ENCODE peak calls at places on chromosome 4, in four cellular contexts. N, T, K and U are unnamed samples.

GRCh38 chr4:72243641-72244040 is 211.8 kb downstream of the NPFFR2 start:
- DNase-seq in N (no peak), T (no peak), K (no peak), U (no peak)

GRCh38 chr4:76515975-76516853 is 81.2 kb downstream of the SHROOM3 start:
- DNase-seq in N (no peak), T (no peak), K (no peak), U (no peak)

GRCh38 chr4:24434193-24434728 is 150.1 kb downstream of the DHX15 start:
- DNase-seq in N (no peak), T (no peak), K (no peak), U (no peak)

GRCh38 chr4:144501231-144501780 is 144.7 kb upstream of the HHIP start:
- DNase-seq in N (no peak), T (no peak), K (no peak), U (no peak)

GRCh38 chr4:61462451-61463326 is 262.6 kb downstream of the ADGRL3 start:
- DNase-seq in N (no peak), T (peak), K (no peak), U (no peak)

GRCh38 chr4:150389896-150390530 is 191.9 kb upstream of the MAB21L2 start:
- DNase-seq in N (no peak), T (peak), K (no peak), U (no peak)

GRCh38 chr4:113502476-113502875 is 259.1 kb downstream of the CAMK2D start:
- DNase-seq in N (no peak), T (peak), K (no peak), U (peak)

GRCh38 chr4:52837716-52838558 is 24.2 kb upstream of the RASL11B start:
- DNase-seq in N (no peak), T (peak), K (no peak), U (peak)

GRCh38 chr4:137896221-137896737 is 345.9 kb downstream of the SLC7A11 start:
- DNase-seq in N (no peak), T (peak), K (no peak), U (no peak)

GRCh38 chr4:11496313-11496956 is 67.7 kb upstream of the HS3ST1 start:
- DNase-seq in N (no peak), T (no peak), K (no peak), U (peak)

GRCh38 chr4:102869569-102870227 is 906 bp downstream of the CISD2 start:
- DNase-seq in N (peak), T (no peak), K (no peak), U (no peak)

GRCh38 chr4:142265536-142265935 is 580.6 kb downstream of the INPP4B start:
- DNase-seq in N (no peak), T (peak), K (no peak), U (no peak)

GRCh38 chr4:171981185-171981584 is 168.0 kb downstream of the GALNTL6 start:
- DNase-seq in N (no peak), T (no peak), K (no peak), U (no peak)

GRCh38 chr4:73698217-73698616 is 42.2 kb upstream of the CXCL8 start:
- DNase-seq in N (no peak), T (peak), K (no peak), U (no peak)

GRCh38 chr4:79174855-79175254 is 151.0 kb downstream of the NAA11 start:
- DNase-seq in N (no peak), T (no peak), K (no peak), U (no peak)

GRCh38 chr4:106266201-106266600 is 49.8 kb downstream of the TBCK start:
- DNase-seq in N (no peak), T (peak), K (no peak), U (no peak)

GRCh38 chr4:73731968-73732610 is 8.3 kb upstream of the CXCL8 start:
- DNase-seq in N (no peak), T (no peak), K (no peak), U (no peak)

GRCh38 chr4:1623821-1624518 is 60.1 kb downstream of the FAM53A start:
- DNase-seq in N (no peak), T (no peak), K (no peak), U (no peak)

GRCh38 chr4:69497886-69498395 is 2.2 kb upstream of the UGT2B4 start:
- DNase-seq in N (no peak), T (no peak), K (no peak), U (no peak)

GRCh38 chr4:823093-823760 is 2.7 kb downstream of the CPLX1 start:
- DNase-seq in N (no peak), T (no peak), K (no peak), U (no peak)

GRCh38 chr4:121726642-121727268 is 30.0 kb upstream of the ANXA5 start:
- DNase-seq in N (peak), T (peak), K (no peak), U (no peak)

GRCh38 chr4:3096207-3096606 is 21.7 kb downstream of the HTT start:
- DNase-seq in N (no peak), T (no peak), K (no peak), U (no peak)

GRCh38 chr4:73867783-73868182 is 1.4 kb upstream of the CXCL1 start:
- DNase-seq in N (peak), T (no peak), K (no peak), U (peak)

GRCh38 chr4:25085621-25086020 is 54.9 kb upstream of the LGI2 start:
- DNase-seq in N (peak), T (no peak), K (no peak), U (no peak)

GRCh38 chr4:101366331-101366730 is 19.0 kb upstream of the PPP3CA start:
- DNase-seq in N (no peak), T (peak), K (no peak), U (no peak)

GRCh38 chr4:83189631-83190136 is 75.2 kb upstream of the PLAC8 start:
- DNase-seq in N (no peak), T (no peak), K (no peak), U (no peak)

DNA sequence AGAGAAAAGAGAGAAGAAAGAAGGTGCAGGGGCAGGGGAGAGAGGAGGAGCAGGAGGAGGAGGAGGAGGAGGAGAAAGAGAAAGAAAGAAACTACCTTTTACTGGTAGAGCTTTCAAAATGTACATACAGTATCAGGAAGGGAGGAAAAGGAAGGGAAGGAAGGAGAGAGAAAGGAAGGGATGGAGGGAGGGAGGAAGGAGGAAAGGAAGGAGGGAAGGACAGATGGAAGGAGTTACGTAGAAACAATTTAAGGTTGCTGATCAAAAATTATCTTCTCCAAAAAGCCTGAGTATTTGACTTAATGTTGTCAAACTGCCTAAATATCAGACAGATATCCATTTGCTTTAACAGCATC is 13.4 kb downstream of the TBC1D9 start:
- DNase-seq in N (no peak), T (no peak), K (no peak), U (no peak)
- H3K4me3 ChIP-seq in N (no peak), T (no peak), K (no peak), U (no peak)

GRCh38 chr4:175280153-175280552 is 362.0 kb downstream of the ADAM29 start:
- DNase-seq in N (no peak), T (no peak), K (no peak), U (no peak)

GRCh38 chr4:175281894-175282293 is 363.7 kb downstream of the ADAM29 start:
- DNase-seq in N (no peak), T (no peak), K (no peak), U (no peak)

GRCh38 chr4:175277816-175278215 is 359.7 kb downstream of the ADAM29 start:
- DNase-seq in N (no peak), T (no peak), K (no peak), U (no peak)

DNA sequence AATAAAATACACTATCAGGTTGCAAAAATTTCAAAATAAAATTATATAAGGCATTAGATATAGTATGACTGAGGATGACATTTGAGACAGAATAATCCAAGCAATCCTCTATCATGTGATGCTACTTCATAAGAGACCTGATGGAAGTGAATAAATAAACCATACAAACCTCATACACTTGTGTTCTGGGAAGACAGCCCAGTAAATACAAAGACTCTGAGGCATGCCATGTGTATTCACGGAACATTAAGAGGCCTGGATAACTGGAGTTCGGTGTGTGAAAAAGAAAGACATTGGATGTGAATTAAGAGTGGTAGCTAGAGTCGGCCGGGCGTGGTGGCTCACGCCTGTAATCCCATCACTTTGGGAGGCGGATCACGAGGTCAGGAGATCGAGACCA is 364.2 kb downstream of the ADAM29 start:
- DNase-seq in N (no peak), T (no peak), K (no peak), U (no peak)
- H3K4me3 ChIP-seq in N (no peak), T (no peak), K (no peak), U (no peak)

DNA sequence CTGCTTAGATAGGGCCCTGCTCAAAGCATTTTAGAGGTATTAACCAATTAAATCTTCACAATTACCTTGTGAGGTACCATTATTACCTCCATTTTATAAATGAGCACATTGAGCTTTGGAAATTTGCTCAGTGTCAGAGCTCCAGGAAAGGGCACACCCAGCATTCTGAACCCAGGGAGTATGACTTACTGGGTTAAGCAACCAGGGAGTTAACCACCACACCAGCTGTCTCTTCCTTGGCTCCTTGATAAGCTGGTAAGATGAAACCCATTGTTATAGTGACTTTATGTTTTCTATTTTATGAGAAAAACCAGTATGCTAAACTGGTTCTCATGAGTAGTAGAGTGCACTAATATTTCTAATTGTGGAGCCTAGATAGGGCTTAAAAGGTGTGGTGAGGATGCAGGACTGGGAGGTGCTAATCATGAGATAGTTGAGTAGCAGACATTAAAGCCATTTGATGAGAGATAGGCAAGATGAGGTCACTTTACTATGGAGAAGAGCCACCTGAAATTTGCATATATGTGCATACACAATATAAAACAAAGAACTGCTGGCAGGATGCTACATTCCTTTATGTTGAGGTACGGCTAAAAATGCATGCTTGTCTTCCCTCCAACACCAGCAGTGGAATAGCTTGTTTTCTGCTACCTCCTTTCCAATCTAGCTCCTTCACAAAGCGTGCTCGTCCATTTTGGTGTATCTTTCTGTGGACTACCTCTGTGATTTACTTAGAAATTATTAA is 556.1 kb downstream of the SPRY1 start:
- DNase-seq in N (no peak), T (peak), K (no peak), U (no peak)
- H3K4me3 ChIP-seq in N (no peak), T (no peak), K (no peak), U (no peak)

GRCh38 chr4:153407906-153408305 is 58.3 kb upstream of the TMEM131L start:
- DNase-seq in N (no peak), T (no peak), K (no peak), U (no peak)
- H3K4me3 ChIP-seq in N (no peak), T (no peak), K (no peak), U (no peak)

GRCh38 chr4:57119054-57119651 is 9.0 kb upstream of the IGFBP7 start:
- DNase-seq in N (peak), T (peak), K (peak), U (no peak)
- H3K4me3 ChIP-seq in N (no peak), T (no peak), K (no peak), U (peak)

DNA sequence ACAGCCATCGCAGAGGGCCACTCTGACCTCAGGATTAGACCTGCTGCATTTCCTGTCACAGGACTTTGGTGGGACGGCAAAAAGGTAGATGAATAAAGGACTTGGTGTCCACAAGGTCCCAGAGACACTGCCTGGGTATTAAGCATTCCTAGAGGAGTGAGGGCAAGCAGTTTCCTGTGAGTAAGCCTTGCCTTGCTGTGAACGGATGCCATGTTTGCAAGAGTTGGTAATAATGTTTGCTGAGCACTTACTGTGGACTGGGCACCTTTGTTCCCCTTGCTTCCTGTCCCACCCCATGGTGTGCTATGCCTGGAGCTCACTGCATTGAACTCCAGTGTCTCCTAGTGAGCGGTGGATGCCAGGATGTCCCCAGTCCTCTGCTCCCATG is 95.7 kb upstream of the MSX1 start:
- DNase-seq in N (no peak), T (peak), K (no peak), U (no peak)
- H3K4me3 ChIP-seq in N (no peak), T (no peak), K (no peak), U (no peak)

DNA sequence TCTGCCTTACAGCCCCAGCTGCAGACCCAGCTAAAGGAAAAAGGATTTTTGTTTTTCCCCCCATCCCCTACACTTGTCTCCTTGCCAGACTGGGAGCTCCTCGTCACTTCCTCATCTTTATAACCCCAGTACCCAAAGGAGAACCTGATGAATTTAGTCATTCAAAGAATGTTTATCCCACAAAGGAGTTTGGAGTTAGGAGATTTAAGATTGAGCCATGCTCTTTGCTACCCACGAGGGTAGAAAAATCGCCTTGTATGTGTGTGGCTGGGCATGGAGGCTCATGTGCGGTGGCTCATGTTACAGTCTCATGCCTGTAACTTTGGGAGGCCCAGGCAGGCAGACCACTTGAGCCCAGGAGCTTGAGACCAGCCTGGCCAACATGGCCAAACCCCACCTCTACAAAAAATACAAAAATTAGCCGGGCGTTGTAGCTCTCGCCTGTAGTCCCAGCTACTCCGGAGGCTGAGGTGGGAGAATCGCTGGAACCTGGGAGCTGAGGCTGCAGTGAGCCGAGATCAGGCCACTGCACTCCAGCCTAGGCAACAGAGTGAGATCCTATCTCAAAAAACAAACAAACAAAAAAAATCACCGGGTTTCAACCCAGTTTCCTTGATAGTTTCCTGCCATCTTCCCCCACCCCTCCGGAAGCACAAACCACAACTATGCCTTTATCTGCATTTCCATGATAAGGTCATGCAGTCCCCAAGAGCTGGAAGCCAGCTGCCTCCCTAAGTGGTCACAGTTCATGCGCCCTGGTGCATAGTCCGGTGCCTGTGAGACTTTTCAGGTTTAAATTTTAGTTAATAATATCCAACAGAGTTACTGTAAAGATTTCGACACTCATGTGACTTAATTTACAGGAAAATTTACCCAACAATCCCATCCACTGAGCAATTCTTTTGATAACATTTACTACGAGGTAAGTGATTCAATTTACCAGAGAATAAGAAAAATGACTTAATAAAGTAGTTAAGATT is 1.5 kb downstream of the CFAP97 start:
- DNase-seq in N (peak), T (peak), K (no peak), U (no peak)
- H3K4me3 ChIP-seq in N (no peak), T (peak), K (no peak), U (peak)

GRCh38 chr4:46390353-46391058 is 578 bp upstream of the GABRA2 start:
- DNase-seq in N (peak), T (no peak), K (no peak), U (no peak)
- H3K4me3 ChIP-seq in N (no peak), T (peak), K (peak), U (no peak)